ENCODE peak calls at places on chromosomes 13 and 19, in nine cellular contexts. O is mesothelial cell of epicardium, F is heart left ventricle, T is body of pancreas, K is glutamatergic neuron, H is WTC11, X is gastrocnemius medialis, Y is HFFc6, A is GM10248. V is an unnamed sample.

GRCh38 chr13:114099191-114099590 is 33.2 kb downstream of the RASA3 start:
- DNase-seq in K (peak; percentile 77), F (peak; percentile 81), Y (peak; percentile 97), T (peak; percentile 74), A (peak; percentile 79), H (peak; percentile 24), X (peak; percentile 83), O (no peak), V (no peak)

GRCh38 chr13:63551731-63552130 is 2136.1 kb upstream of the PCDH20 start:
- DNase-seq in O (no peak), X (no peak), K (no peak), F (no peak), Y (no peak), T (no peak), A (no peak), H (no peak), V (no peak)

GRCh38 chr19:1690570-1691307 is 38.3 kb upstream of the TCF3 start:
- DNase-seq in K (no peak), T (peak; percentile 35), Y (no peak), F (no peak), H (peak; percentile 89), X (no peak), A (peak; percentile 85), O (no peak), V (no peak)

GRCh38 chr19:12611361-12611699 is 610 bp downstream of the ZNF791 start:
- DNase-seq in K (peak; percentile 69), A (no peak), O (no peak), H (peak; percentile 55), F (peak; percentile 69), T (peak; percentile 75), X (peak; percentile 60), Y (peak; percentile 77), V (peak; percentile 63)

GRCh38 chr13:78826936-78827335 is 168.0 kb upstream of the OBI1 start:
- DNase-seq in F (no peak), A (no peak), Y (no peak), K (no peak), O (no peak), H (no peak), X (no peak), T (no peak), V (no peak)

GRCh38 chr13:37534181-37534580 is 64.4 kb downstream of the POSTN start:
- DNase-seq in T (no peak), O (no peak), Y (peak; percentile 61), H (no peak), X (no peak), F (no peak), A (no peak), K (no peak), V (no peak)

GRCh38 chr19:28948531-28948930 is 264.4 kb downstream of the UQCRFS1 start:
- DNase-seq in K (no peak), A (no peak), O (no peak), T (no peak), H (no peak), X (no peak), F (no peak), Y (no peak), V (no peak)

GRCh38 chr13:50626031-50626643 is 217.4 kb downstream of the DLEU7 start:
- DNase-seq in T (no peak), Y (peak; percentile 73), O (no peak), X (no peak), A (no peak), F (no peak), H (no peak), K (no peak), V (no peak)

GRCh38 chr13:64808704-64809103 is 2421.4 kb downstream of the PCDH9 start:
- DNase-seq in T (no peak), H (no peak), K (no peak), O (no peak), A (no peak), X (no peak), F (no peak), Y (no peak), V (no peak)

GRCh38 chr19:16824658-16825311 is 4.4 kb upstream of the SIN3B start:
- DNase-seq in H (no peak), T (no peak), O (no peak), X (no peak), F (no peak), Y (peak; percentile 18), A (no peak), K (no peak), V (no peak)

GRCh38 chr13:73844986-73845385 is 289.2 kb downstream of the KLF12 start:
- DNase-seq in Y (no peak), F (no peak), T (no peak), A (no peak), X (no peak), H (no peak), O (no peak), K (no peak), V (no peak)

GRCh38 chr13:33953781-33954180 is 135.8 kb downstream of the RFC3 start:
- DNase-seq in O (no peak), K (no peak), A (no peak), Y (no peak), H (no peak), T (no peak), X (no peak), F (no peak), V (no peak)

GRCh38 chr19:50512112-50512998 is 1.4 kb downstream of the ASPDH start:
- DNase-seq in Y (no peak), H (no peak), K (no peak), T (no peak), F (peak; percentile 72), O (no peak), A (no peak), X (no peak), V (no peak)

GRCh38 chr13:23956106-23956505 is 58.8 kb upstream of the C1QTNF9B start:
- DNase-seq in F (no peak), K (no peak), H (no peak), T (no peak), X (no peak), O (no peak), A (no peak), Y (peak; percentile 41), V (no peak)

GRCh38 chr19:38319421-38320258 is at the start of gene KCNK6:
- DNase-seq in Y (no peak), X (no peak), A (no peak), T (peak; percentile 65), H (peak; percentile 66), K (peak; percentile 59), O (peak; percentile 52), F (peak; percentile 79), V (peak; percentile 63)

GRCh38 chr13:91802957-91803356 is 404.5 kb downstream of the GPC5 start:
- DNase-seq in X (no peak), T (no peak), Y (no peak), K (no peak), F (no peak), A (no peak), H (no peak), O (no peak), V (no peak)

GRCh38 chr13:100941377-100941776 is 266.8 kb upstream of the TMTC4 start:
- DNase-seq in K (no peak), H (no peak), Y (no peak), X (no peak), O (no peak), F (no peak), T (no peak), A (no peak), V (no peak)

GRCh38 chr13:98672947-98673545 is 79.4 kb downstream of the SLC15A1 start:
- DNase-seq in K (peak; percentile 54), T (peak; percentile 80), X (peak; percentile 50), O (peak; percentile 53), F (peak; percentile 70), Y (peak; percentile 62), A (peak; percentile 81), H (peak; percentile 68), V (peak; percentile 58)

GRCh38 chr19:58578430-58578925 is 5.3 kb upstream of the MZF1 start:
- DNase-seq in A (no peak), T (no peak), O (no peak), F (no peak), K (no peak), X (no peak), H (no peak), Y (no peak), V (no peak)

GRCh38 chr13:89115307-89115706 is 1444.1 kb downstream of the SLITRK5 start:
- DNase-seq in O (no peak), X (no peak), H (peak; percentile 17), F (no peak), A (no peak), T (no peak), K (no peak), Y (no peak), V (no peak)
- TF ChIP-seq CTCF in O (peak; percentile 49), X (no peak), H (peak; percentile 60), F (no peak), A (no peak), T (no peak), K (peak; percentile 57), Y (peak; percentile 29), V (no peak)

GRCh38 chr13:94552095-94552494 is 43.9 kb downstream of the TGDS start:
- DNase-seq in K (no peak), T (no peak), Y (no peak), X (no peak), H (no peak), A (no peak), F (no peak), O (no peak), V (no peak)
- TF ChIP-seq CTCF in K (no peak), T (no peak), Y (no peak), X (no peak), H (no peak), A (no peak), F (no peak), O (no peak), V (no peak)

GRCh38 chr19:45401815-45402468 is 2.9 kb downstream of the PPP1R13L start:
- DNase-seq in Y (no peak), A (no peak), O (no peak), K (no peak), T (no peak), F (no peak), X (no peak), H (no peak), V (no peak)

GRCh38 chr19:45403781-45404556 is 900 bp downstream of the PPP1R13L start:
- DNase-seq in F (peak; percentile 77), T (peak; percentile 80), K (peak; percentile 60), Y (no peak), H (peak; percentile 94), O (peak; percentile 73), A (peak; percentile 88), X (no peak), V (no peak)

GRCh38 chr19:45404557-45405434 is at the start of gene PPP1R13L:
- DNase-seq in K (no peak), X (peak; percentile 63), F (peak; percentile 92), Y (no peak), O (peak; percentile 81), A (peak; percentile 89), T (peak; percentile 97), H (peak; percentile 97), V (peak; percentile 90)

GRCh38 chr19:45403272-45403671 is 1.6 kb downstream of the PPP1R13L start:
- DNase-seq in K (no peak), H (no peak), F (no peak), Y (no peak), T (no peak), O (no peak), X (no peak), A (no peak), V (no peak)

GRCh38 chr19:45402469-45403070 is 2.3 kb downstream of the PPP1R13L start:
- DNase-seq in T (peak; percentile 77), H (peak; percentile 78), O (peak; percentile 75), Y (no peak), F (peak; percentile 76), X (no peak), K (peak; percentile 78), A (peak; percentile 57), V (no peak)
- TF ChIP-seq CTCF in T (no peak), H (peak; percentile 68), O (peak; percentile 35), Y (peak; percentile 77), F (peak; percentile 55), X (peak; percentile 43), K (peak; percentile 85), A (peak; percentile 52), V (peak; percentile 47)

GRCh38 chr13:32228330-32229041 is 86.7 kb downstream of the ZAR1L start:
- DNase-seq in O (no peak), Y (peak; percentile 41), X (no peak), A (no peak), F (no peak), H (no peak), K (no peak), T (no peak), V (no peak)
- TF ChIP-seq CTCF in O (no peak), Y (peak; percentile 29), X (no peak), A (no peak), F (no peak), H (no peak), K (no peak), T (no peak), V (no peak)

V was measured in D721Med.